ENCODE peak calls at places on chromosomes 3 and 15, in six cellular contexts. O is activated T-cell treated with anti-CD3 and anti-CD28 coated beads, Interleukin-2, amount 50 U/mL, for 72 hours; S is NCI-H1694; D is NCI-H146; A is activated CD8-positive, alpha-beta memory T cell treated with anti-CD3 and anti-CD28 coated beads for 4 hours; F is HEK293T. E is an unnamed sample.
A peak's percentile ranks its signal among the peaks of the same experiment; 100 is the strongest.

GRCh38 chr3:127787071-127787490 is 35.2 kb downstream of the MGLL start:
- DNase-seq in F (no peak), O (no peak), S (no peak), A (no peak), D (no peak), E (no peak)

GRCh38 chr3:33911525-33912322 is 113.3 kb downstream of the PDCD6IP start:
- DNase-seq in O (no peak), D (no peak), F (no peak), A (no peak), S (no peak), E (no peak)

GRCh38 chr15:62896969-62897486 is 145.5 kb upstream of the TPM1 start:
- DNase-seq in S (no peak), D (no peak), F (no peak), O (no peak), A (no peak), E (no peak)

GRCh38 chr15:68524753-68525584 is 53.8 kb upstream of the CORO2B start:
- DNase-seq in S (no peak), A (no peak), O (no peak), F (no peak), D (no peak), E (no peak)

GRCh38 chr15:48469681-48470080 is 138.5 kb downstream of the DUT start:
- DNase-seq in A (no peak), D (no peak), S (no peak), O (no peak), F (no peak), E (no peak)

GRCh38 chr3:13711911-13712650 is 163.2 kb downstream of the FBLN2 start:
- DNase-seq in A (no peak), F (no peak), D (no peak), O (no peak), S (no peak), E (no peak)

GRCh38 chr15:44015555-44015954 is 179.5 kb downstream of the FRMD5 start:
- DNase-seq in S (no peak), O (no peak), D (no peak), F (no peak), A (no peak), E (no peak)

GRCh38 chr15:71559098-71559497 is 251.3 kb upstream of the NR2E3 start:
- DNase-seq in D (no peak), S (no peak), F (no peak), A (no peak), O (no peak), E (no peak)

GRCh38 chr3:99884484-99884883 is 66.8 kb downstream of the CMSS1 start:
- DNase-seq in F (no peak), A (no peak), O (no peak), S (no peak), D (no peak), E (no peak)

GRCh38 chr3:196650740-196651311 is 11.3 kb downstream of the NRROS start:
- DNase-seq in O (no peak), D (peak; percentile 18), S (no peak), F (no peak), A (no peak), E (no peak)

GRCh38 chr3:55416381-55416821 is 70.7 kb downstream of the WNT5A start:
- DNase-seq in D (peak; percentile 71), F (no peak), S (no peak), A (no peak), O (no peak), E (no peak)

GRCh38 chr3:31959951-31960792 is 20.9 kb downstream of the OSBPL10 start:
- DNase-seq in F (no peak), D (no peak), O (no peak), S (no peak), A (no peak), E (no peak)

GRCh38 chr3:173396191-173397041 is 1.1 kb upstream of the NLGN1 start:
- DNase-seq in O (no peak), D (peak; percentile 91), F (peak; percentile 16), A (no peak), S (peak; percentile 25), E (peak; percentile 71)

GRCh38 chr3:193872265-193872753 is 263.6 kb upstream of the HES1 start:
- DNase-seq in D (peak; percentile 38), S (no peak), F (no peak), A (no peak), O (peak; percentile 25), E (peak; percentile 12)

GRCh38 chr15:29223640-29224039 is 46.0 kb downstream of the NSMCE3 start:
- DNase-seq in S (no peak), O (no peak), A (no peak), D (no peak), F (no peak), E (no peak)

GRCh38 chr3:117752984-117753717 is 1043.6 kb downstream of the TUSC7 start:
- DNase-seq in A (no peak), F (peak; percentile 26), O (no peak), D (no peak), S (no peak), E (no peak)

GRCh38 chr3:98772022-98772421 is 8.9 kb downstream of the ST3GAL6 start:
- DNase-seq in D (no peak), O (no peak), A (no peak), F (no peak), S (no peak), E (no peak)

GRCh38 chr3:39644176-39644575 is 165.2 kb upstream of the MYRIP start:
- DNase-seq in F (no peak), S (no peak), O (no peak), A (no peak), D (no peak), E (no peak)

GRCh38 chr15:68235022-68235421 is 5.5 kb upstream of the CLN6 start:
- DNase-seq in O (no peak), F (no peak), A (no peak), D (no peak), S (no peak), E (no peak)

GRCh38 chr3:132659370-132660055 is at the start of gene ACAD11:
- DNase-seq in D (peak; percentile 85), O (peak; percentile 48), S (peak; percentile 61), F (peak; percentile 65), A (no peak), E (peak; percentile 68)

GRCh38 chr15:40339621-40339945 is 1.2 kb downstream of the CCDC9B start:
- DNase-seq in D (no peak), O (no peak), A (no peak), F (no peak), S (peak; percentile 40), E (no peak)

GRCh38 chr3:123334056-123334455 is 114.8 kb downstream of the ADCY5 start:
- DNase-seq in O (no peak), D (no peak), F (no peak), A (no peak), S (no peak), E (no peak)

GRCh38 chr15:97728791-97729190 is 231.7 kb upstream of the ARRDC4 start:
- DNase-seq in D (no peak), S (no peak), A (no peak), F (no peak), O (no peak), E (no peak)

GRCh38 chr3:30681276-30682211 is 75.1 kb downstream of the TGFBR2 start:
- DNase-seq in D (no peak), S (no peak), F (no peak), O (no peak), A (no peak), E (no peak)

E was measured in NCI-H774.